ENCODE peak calls at places on chromosomes 11 and 22, in seven cellular contexts. I, D, V, C, M, U and T are unnamed samples. For H3K36me3, the result is how much of the 10 kb centered on the place peaks cover.

GRCh38 chr11:9758676-9759518 is 95.0 kb downstream of the SWAP70 start:
- DNase-seq in U (peak), V (no peak), C (peak), M (peak), D (peak), I (peak), T (peak)

GRCh38 chr22:40238425-40239344 is 61.0 kb downstream of the TNRC6B start:
- DNase-seq in V (no peak), I (peak), M (no peak), U (no peak), D (peak), C (no peak), T (peak)

GRCh38 chr11:60455531-60456042 is at the start of gene MS4A1:
- DNase-seq in D (no peak), C (no peak), I (no peak), M (no peak), U (no peak), V (no peak), T (no peak)

GRCh38 chr22:30609260-30610185 is 2.5 kb downstream of the TCN2 start:
- DNase-seq in U (peak), I (peak), V (no peak), C (no peak), D (peak), M (no peak), T (peak)

GRCh38 chr11:117172678-117173421 is 5.7 kb upstream of the SIDT2 start:
- DNase-seq in M (no peak), I (peak), V (no peak), D (no peak), U (no peak), C (no peak), T (no peak)

GRCh38 chr11:84628871-84629625 is 998.1 kb downstream of the DLG2 start:
- DNase-seq in D (no peak), V (no peak), I (no peak), M (no peak), U (no peak), C (peak), T (no peak)

GRCh38 chr11:78449866-78450265 is 32.2 kb upstream of the GAB2 start:
- DNase-seq in U (no peak), I (no peak), C (no peak), V (no peak), D (no peak), M (no peak), T (no peak)

GRCh38 chr11:111913997-111914396 is 1.5 kb downstream of the HSPB2 start:
- DNase-seq in C (no peak), D (peak), U (peak), V (no peak), I (peak), M (no peak), T (peak)

GRCh38 chr11:70483077-70483861 is 84.9 kb downstream of the CTTN start:
- DNase-seq in M (no peak), I (peak), V (no peak), U (no peak), D (no peak), C (peak), T (no peak)

GRCh38 chr11:130520231-130520630 is 71.8 kb downstream of the ADAMTS15 start:
- DNase-seq in U (no peak), D (peak), M (no peak), I (no peak), V (no peak), C (no peak), T (peak)

GRCh38 chr11:105942951-105943350 is 79.1 kb downstream of the MSANTD4 start:
- DNase-seq in D (no peak), M (no peak), U (no peak), I (no peak), C (no peak), V (no peak), T (no peak)

GRCh38 chr11:19790831-19791552 is 78.4 kb downstream of the NAV2 start:
- DNase-seq in U (no peak), C (no peak), V (no peak), D (no peak), I (no peak), M (no peak), T (no peak)

GRCh38 chr11:42992594-42992993 is 319.2 kb upstream of the API5 start:
- DNase-seq in D (no peak), U (no peak), V (no peak), I (no peak), C (no peak), M (no peak), T (no peak)

GRCh38 chr22:17479129-17479528 is 84.2 kb upstream of the SLC25A18 start:
- DNase-seq in M (no peak), I (no peak), D (no peak), C (no peak), U (no peak), V (no peak), T (no peak)

GRCh38 chr11:97259884-97260283 is 870.1 kb downstream of the JRKL start:
- DNase-seq in M (no peak), C (no peak), V (no peak), I (no peak), U (no peak), D (no peak), T (no peak)

GRCh38 chr22:23538502-23538860 is 41.6 kb downstream of the IGLL1 start:
- DNase-seq in D (no peak), V (no peak), I (no peak), U (peak), C (no peak), M (no peak), T (no peak)

GRCh38 chr22:31271485-31271884 is 20.8 kb downstream of the PIK3IP1 start:
- DNase-seq in M (no peak), C (no peak), U (no peak), D (no peak), I (no peak), V (no peak), T (no peak)

GRCh38 chr22:46079861-46080821 is 70.2 kb upstream of the PPARA start:
- DNase-seq in U (no peak), V (no peak), I (no peak), D (peak), C (no peak), M (no peak), T (peak)

GRCh38 chr22:31839986-31840385 is 86.2 kb downstream of the DEPDC5 start:
- DNase-seq in D (no peak), M (no peak), C (no peak), I (no peak), V (no peak), U (no peak), T (no peak)

GRCh38 chr11:31714840-31715239 is 96.3 kb downstream of the PAX6 start:
- DNase-seq in V (no peak), C (no peak), U (no peak), I (no peak), M (no peak), D (no peak), T (no peak)

GRCh38 chr11:31706357-31706756 is 104.8 kb downstream of the PAX6 start:
- DNase-seq in U (no peak), M (no peak), C (no peak), V (no peak), I (no peak), D (no peak), T (no peak)

DNA sequence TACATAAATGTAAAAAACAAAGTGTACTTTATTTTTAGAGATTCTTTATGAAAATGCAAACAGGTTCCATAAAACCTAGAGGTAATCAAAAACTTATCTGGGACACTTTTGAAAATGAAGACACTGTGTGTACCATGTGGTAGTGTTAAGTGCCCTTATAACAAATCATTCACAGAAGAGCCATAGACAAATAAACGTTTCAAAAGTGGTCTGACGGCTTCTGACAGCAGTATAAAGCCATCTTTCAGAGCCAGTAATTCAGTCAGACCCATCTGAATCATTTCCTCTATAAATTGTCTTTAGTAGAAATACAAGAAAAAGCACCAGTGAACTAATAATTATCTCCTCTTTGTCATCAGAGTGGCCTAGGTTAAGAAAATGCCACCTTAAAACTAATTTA is 100.0 kb downstream of the PAX6 start:
- DNase-seq in U (no peak), C (no peak), D (no peak), V (no peak), I (peak), M (no peak), T (no peak)
- H3K36me3 ChIP-seq in U (under half), C (under half), D (under half), V (under half), I (under half), M (under half), T (under half)

GRCh38 chr11:68358416-68358815 is 46.0 kb downstream of the LRP5 start:
- DNase-seq in U (no peak), M (no peak), D (no peak), I (no peak), C (no peak), V (no peak), T (no peak)
- H3K36me3 ChIP-seq in U (under half), M (under half), D (under half), I (under half), C (under half), V (half or more), T (under half)

GRCh38 chr22:35318346-35319215 is 18.9 kb downstream of the TOM1 start:
- DNase-seq in C (no peak), V (no peak), U (no peak), M (no peak), D (no peak), I (no peak), T (no peak)

GRCh38 chr22:35322126-35322525 is 22.4 kb downstream of the TOM1 start:
- DNase-seq in M (no peak), C (no peak), I (no peak), U (no peak), V (no peak), D (no peak), T (no peak)

GRCh38 chr22:35315855-35316745 is 16.4 kb downstream of the TOM1 start:
- DNase-seq in C (no peak), D (peak), U (peak), M (no peak), V (no peak), I (no peak), T (peak)

GRCh38 chr22:35317680-35318290 is 18.1 kb downstream of the TOM1 start:
- DNase-seq in D (no peak), V (no peak), C (no peak), I (no peak), M (no peak), U (no peak), T (no peak)

GRCh38 chr22:35319244-35319985 is 19.7 kb downstream of the TOM1 start:
- DNase-seq in U (no peak), D (no peak), V (no peak), M (no peak), I (no peak), C (no peak), T (no peak)
- H3K36me3 ChIP-seq in U (under half), D (half or more), V (under half), M (half or more), I (under half), C (under half), T (under half)

DNA sequence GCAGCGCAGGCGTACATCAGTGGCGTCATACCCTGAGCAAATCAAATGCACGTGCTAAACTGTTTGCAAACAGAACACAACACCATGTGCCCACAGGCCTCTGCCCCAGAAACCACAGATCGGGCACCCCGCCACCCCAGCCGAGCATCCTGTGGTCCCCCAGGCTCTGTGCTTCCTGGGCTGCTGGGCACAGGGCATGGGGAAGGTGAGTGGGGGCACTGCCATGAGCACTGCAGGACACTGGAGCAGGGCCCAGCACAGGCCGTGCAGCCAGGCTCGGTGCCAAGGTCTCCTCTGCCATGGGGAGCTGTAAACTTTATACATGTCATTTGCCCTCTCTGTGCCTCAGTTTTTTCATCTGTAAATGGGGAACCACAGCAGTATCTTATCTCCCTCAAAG is 62.5 kb downstream of the NAT10 start:
- DNase-seq in C (no peak), U (no peak), M (no peak), I (no peak), V (no peak), D (no peak), T (no peak)
- H3K36me3 ChIP-seq in C (under half), U (under half), M (under half), I (under half), V (half or more), D (under half), T (under half)